ENCODE peak calls at places on chromosomes 3 and 15, in nine cellular contexts. N is NCI-H2081; J is T-cell; X is A549; W is iPS-NIHi11; M is Peyer's patch; E is activated effector memory CD4-positive, alpha-beta T cell treated with anti-CD3 and anti-CD28 coated beads, Interleukin-2, amount 50 U/mL, for 16 hours; V is stimulated activated CD4-positive, alpha-beta T cell treated with anti-CD3 and anti-CD28 coated beads, Interleukin-4, amount 100 ng/mL, for 1 hour; U is nephron progenitor cell. G is an unnamed sample.

GRCh38 chr3:120265989-120266388 is 19.0 kb downstream of the GPR156 start:
- DNase-seq in M (no peak), V (no peak), E (no peak), J (no peak), U (no peak), W (no peak), N (no peak), X (no peak), G (no peak)

GRCh38 chr3:150743508-150743907 is 19.5 kb downstream of the SIAH2 start:
- DNase-seq in M (no peak), X (no peak), U (no peak), E (no peak), V (no peak), W (no peak), N (no peak), J (no peak), G (no peak)

GRCh38 chr3:112333386-112334334 is 704 bp downstream of the CD200 start:
- DNase-seq in X (no peak), U (no peak), E (peak; percentile 67), V (peak; percentile 22), W (peak; percentile 39), J (peak; percentile 18), M (no peak), N (peak; percentile 10), G (peak; percentile 55)

GRCh38 chr15:100116416-100117190 is 225.2 kb downstream of the ADAMTS17 start:
- DNase-seq in M (no peak), X (no peak), N (no peak), J (no peak), U (no peak), W (no peak), V (no peak), E (no peak), G (no peak)

GRCh38 chr15:92899910-92900711 is at the start of gene CHD2:
- DNase-seq in E (peak; percentile 88), N (peak; percentile 86), U (peak; percentile 72), M (peak; percentile 89), X (peak; percentile 87), J (peak; percentile 77), V (peak; percentile 50), W (peak; percentile 76), G (peak; percentile 84)

GRCh38 chr15:86620636-86621349 is 541.1 kb downstream of the AGBL1 start:
- DNase-seq in X (no peak), J (no peak), E (no peak), W (no peak), M (no peak), N (no peak), U (no peak), V (no peak), G (no peak)

GRCh38 chr3:158453865-158454264 is 117.1 kb upstream of the MLF1 start:
- DNase-seq in U (no peak), E (no peak), M (no peak), W (no peak), V (no peak), X (no peak), N (no peak), J (no peak), G (no peak)

GRCh38 chr3:142981108-142981507 is 17.6 kb upstream of the PAQR9 start:
- DNase-seq in U (no peak), N (no peak), W (peak; percentile 19), V (no peak), X (no peak), E (no peak), J (no peak), M (no peak), G (no peak)

GRCh38 chr3:37243811-37244748 is 69.7 kb upstream of the LRRFIP2 start:
- DNase-seq in W (peak; percentile 65), V (peak; percentile 33), M (peak; percentile 57), E (peak; percentile 79), X (peak; percentile 75), U (peak; percentile 69), J (peak; percentile 23), N (no peak), G (peak; percentile 71)

GRCh38 chr3:123424321-123424998 is 24.4 kb downstream of the ADCY5 start:
- DNase-seq in W (no peak), J (no peak), U (no peak), M (no peak), E (no peak), V (no peak), N (no peak), X (no peak), G (no peak)

GRCh38 chr15:89777073-89777820 is 1.1 kb downstream of the MESP2 start:
- DNase-seq in J (no peak), W (peak; percentile 5), E (no peak), N (no peak), M (no peak), X (no peak), U (no peak), V (no peak), G (no peak)

GRCh38 chr15:96851613-96852012 is 521.1 kb downstream of the NR2F2 start:
- DNase-seq in E (no peak), J (no peak), W (no peak), M (no peak), U (no peak), V (no peak), N (no peak), X (no peak), G (no peak)

GRCh38 chr15:78790027-78790426 is 21.2 kb downstream of the ADAMTS7 start:
- DNase-seq in J (no peak), W (no peak), X (no peak), U (no peak), M (no peak), N (no peak), V (no peak), E (peak; percentile 53), G (no peak)

GRCh38 chr15:97981758-97982157 is 21.3 kb downstream of the ARRDC4 start:
- DNase-seq in X (no peak), U (no peak), M (no peak), N (no peak), J (no peak), E (no peak), V (no peak), W (no peak), G (no peak)

GRCh38 chr15:67137951-67138935 is 72.8 kb downstream of the SMAD3 start:
- DNase-seq in V (no peak), M (no peak), E (peak; percentile 43), J (no peak), N (no peak), X (no peak), U (no peak), W (no peak), G (no peak)

GRCh38 chr3:29822051-29822450 is 541.2 kb downstream of the RBMS3 start:
- DNase-seq in V (no peak), J (no peak), X (no peak), W (no peak), M (no peak), U (no peak), E (no peak), N (no peak), G (no peak)

GRCh38 chr3:158936530-158937113 is 134.8 kb downstream of the MFSD1 start:
- DNase-seq in N (no peak), V (no peak), U (no peak), W (no peak), E (no peak), M (no peak), X (no peak), J (no peak), G (no peak)

GRCh38 chr3:10194328-10195071 is 29.8 kb downstream of the IRAK2 start:
- DNase-seq in J (peak; percentile 71), X (no peak), U (no peak), E (peak; percentile 78), V (peak; percentile 42), N (no peak), M (peak; percentile 72), W (no peak), G (no peak)

GRCh38 chr3:13655074-13655913 is 106.4 kb downstream of the FBLN2 start:
- DNase-seq in E (peak; percentile 73), U (peak; percentile 92), W (peak; percentile 95), J (no peak), X (peak; percentile 62), V (peak; percentile 51), N (no peak), M (no peak), G (peak; percentile 96)

GRCh38 chr15:53910852-53911251 is 67.4 kb upstream of the UNC13C start:
- DNase-seq in V (no peak), U (no peak), W (no peak), E (no peak), X (no peak), N (no peak), J (no peak), M (no peak), G (no peak)

GRCh38 chr15:52050416-52050815 is 31.4 kb downstream of the MAPK6 start:
- DNase-seq in W (no peak), X (no peak), J (no peak), U (no peak), N (no peak), V (no peak), M (no peak), E (no peak), G (no peak)

GRCh38 chr3:94416768-94417167 is 353.9 kb downstream of the NSUN3 start:
- DNase-seq in V (no peak), M (no peak), N (no peak), W (no peak), E (no peak), J (no peak), U (no peak), X (no peak), G (no peak)

GRCh38 chr3:172167892-172168648 is 128.7 kb downstream of the FNDC3B start:
- DNase-seq in V (no peak), U (no peak), W (no peak), E (no peak), M (no peak), X (no peak), J (no peak), N (no peak), G (no peak)